ENCODE peak calls at places on chromosomes 6 and 20, in four cellular contexts. Q is adrenal gland, W is astrocyte of the spinal cord, N is RWPE1. I is an unnamed sample.

GRCh38 chr6:6712258-6712978 is 123.9 kb downstream of the LY86 start:
- DNase-seq in Q (peak; percentile 59), N (peak; percentile 86), W (peak; percentile 79), I (peak; percentile 64)

GRCh38 chr6:42142118-42142835 is at the start of gene C6orf132:
- DNase-seq in Q (no peak), W (peak; percentile 23), N (peak; percentile 84), I (peak; percentile 97)

GRCh38 chr6:31659649-31660223 is 842 bp downstream of the C6orf47 start:
- DNase-seq in W (no peak), Q (no peak), N (peak; percentile 38), I (no peak)

GRCh38 chr6:166470863-166471410 is 88.2 kb upstream of the MPC1 start:
- DNase-seq in W (no peak), N (no peak), Q (no peak), I (no peak)

GRCh38 chr6:162118706-162119105 is 608.9 kb downstream of the PRKN start:
- DNase-seq in W (no peak), N (no peak), Q (no peak), I (no peak)

GRCh38 chr6:75602164-75602896 is 650 bp downstream of the SENP6 start:
- DNase-seq in W (no peak), N (peak; percentile 13), Q (peak; percentile 62), I (peak; percentile 38)

GRCh38 chr6:150186129-150186898 is 43.5 kb downstream of the PPP1R14C start:
- DNase-seq in W (no peak), Q (no peak), N (no peak), I (no peak)

GRCh38 chr6:43980004-43980795 is 147.1 kb downstream of the MRPL14 start:
- DNase-seq in N (no peak), W (no peak), Q (peak; percentile 41), I (no peak)

GRCh38 chr20:32902456-32903420 is 44.0 kb downstream of the EFCAB8 start:
- DNase-seq in Q (peak; percentile 75), N (peak; percentile 83), W (peak; percentile 42), I (peak; percentile 75)

GRCh38 chr20:58598271-58599015 is 52.6 kb upstream of the STX16 start:
- DNase-seq in Q (peak; percentile 77), W (no peak), N (no peak), I (no peak)

GRCh38 chr20:32898721-32899120 is 40.0 kb downstream of the EFCAB8 start:
- DNase-seq in W (no peak), Q (no peak), N (no peak), I (no peak)

GRCh38 chr6:158417760-158418098 is 105.5 kb downstream of the TULP4 start:
- DNase-seq in W (peak; percentile 79), Q (no peak), N (peak; percentile 57), I (peak; percentile 40)

GRCh38 chr6:116973992-116974391 is 97.0 kb downstream of the RFX6 start:
- DNase-seq in W (no peak), Q (no peak), N (no peak), I (no peak)

GRCh38 chr6:36769676-36770499 is 69.4 kb downstream of the CPNE5 start:
- DNase-seq in Q (no peak), W (peak; percentile 19), N (no peak), I (no peak)

GRCh38 chr6:143110572-143110971 is 49.9 kb downstream of the AIG1 start:
- DNase-seq in Q (no peak), N (no peak), W (peak; percentile 29), I (no peak)

GRCh38 chr6:1399085-1399780 is 9.9 kb downstream of the FOXF2 start:
- DNase-seq in N (no peak), Q (no peak), W (no peak), I (no peak)

GRCh38 chr6:16544006-16544405 is 217.3 kb downstream of the ATXN1 start:
- DNase-seq in Q (peak; percentile 87), N (no peak), W (peak; percentile 21), I (no peak)

GRCh38 chr6:111552241-111552744 is 53.4 kb downstream of the TRAF3IP2 start:
- DNase-seq in Q (peak; percentile 89), N (peak; percentile 70), W (peak; percentile 94), I (peak; percentile 58)

GRCh38 chr20:11755071-11755881 is 162.4 kb upstream of the BTBD3 start:
- DNase-seq in W (no peak), N (no peak), Q (no peak), I (no peak)

DNA sequence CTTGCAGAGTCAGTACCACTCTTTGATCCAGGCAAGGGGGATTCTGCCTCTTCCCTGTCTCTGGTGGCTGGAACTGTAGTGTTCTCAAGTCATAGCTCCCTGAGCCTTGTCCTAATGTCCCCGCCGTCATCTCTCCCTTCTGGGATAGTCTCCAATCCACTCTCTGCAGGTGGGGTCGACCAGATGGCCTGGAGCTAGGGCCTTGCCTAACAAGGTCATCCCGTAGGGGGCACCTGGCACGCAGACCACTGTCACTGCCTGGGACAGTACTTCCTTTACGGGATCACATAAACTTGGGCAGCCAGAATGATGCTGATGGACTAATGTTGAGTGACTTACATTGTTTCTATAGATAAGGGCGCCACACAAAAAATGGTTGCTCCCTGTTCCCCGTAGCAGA is 118.9 kb upstream of the SLC22A23 start:
- DNase-seq in W (no peak), N (no peak), Q (no peak), I (no peak)
- TF ChIP-seq CTCF in W (no peak), N (no peak), Q (no peak), I (no peak)

DNA sequence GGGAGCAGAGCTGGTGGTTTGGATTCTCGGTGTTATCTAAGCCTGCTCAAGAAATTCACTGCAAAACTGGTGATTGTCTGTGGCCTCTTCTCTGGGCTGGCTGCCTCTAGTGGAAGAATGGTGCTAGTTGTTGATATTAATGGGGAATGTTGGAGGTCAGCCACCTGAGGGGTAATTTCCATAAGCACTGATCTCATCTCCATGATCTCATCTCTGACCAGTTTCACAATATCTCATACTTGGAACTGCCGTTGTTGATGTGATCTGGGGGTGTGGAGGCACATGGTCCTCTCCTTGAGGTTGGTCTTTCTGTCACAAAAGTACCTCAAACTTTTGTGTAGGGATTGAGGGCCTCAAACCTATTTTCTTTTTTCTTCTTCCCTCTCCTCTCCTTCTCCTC is 102.6 kb downstream of the CD109 start:
- DNase-seq in Q (no peak), W (peak; percentile 92), N (peak; percentile 58), I (no peak)
- TF ChIP-seq CTCF in Q (peak; percentile 20), W (peak; percentile 51), N (no peak), I (no peak)

DNA sequence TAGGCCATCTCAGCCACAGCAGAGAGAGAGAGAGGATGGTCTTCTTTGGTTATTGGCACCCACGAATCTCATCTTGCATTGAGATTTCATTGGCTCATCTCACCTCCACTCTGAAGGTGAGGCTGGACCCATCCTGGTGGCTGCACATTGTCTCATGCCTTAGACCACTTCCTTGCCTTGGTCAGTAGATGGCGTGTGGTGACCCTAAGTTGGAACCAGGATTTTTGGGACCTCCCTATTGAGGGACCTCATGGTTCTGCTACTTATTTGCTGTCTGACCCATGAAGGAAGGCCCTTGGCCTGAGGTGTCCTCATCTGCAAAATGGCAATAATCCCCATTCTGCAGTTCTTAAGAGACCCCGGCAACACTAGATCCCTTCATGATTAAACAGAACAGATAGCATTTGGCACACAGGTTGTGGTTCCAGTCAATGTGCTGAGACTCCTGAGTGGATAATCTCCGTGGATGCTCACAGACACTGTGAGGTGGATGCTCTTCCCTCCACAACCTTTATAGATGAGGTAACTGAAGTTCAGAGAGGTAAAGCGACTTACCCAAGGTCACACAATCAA is 21.5 kb upstream of the AAR2 start:
- DNase-seq in W (peak; percentile 25), N (peak; percentile 73), Q (no peak), I (peak; percentile 23)
- TF ChIP-seq CTCF in W (peak; percentile 76), N (peak; percentile 81), Q (peak; percentile 35), I (peak; percentile 88)

GRCh38 chr6:157019115-157019628 is 242.0 kb downstream of the ARID1B start:
- DNase-seq in W (no peak), N (no peak), Q (no peak), I (no peak)

GRCh38 chr6:157017861-157018260 is 240.7 kb downstream of the ARID1B start:
- DNase-seq in N (no peak), Q (no peak), W (no peak), I (no peak)

GRCh38 chr6:157020398-157021266 is 243.5 kb downstream of the ARID1B start:
- DNase-seq in W (peak; percentile 53), Q (peak; percentile 80), N (peak; percentile 65), I (peak; percentile 31)

GRCh38 chr6:157021267-157022021 is 244.3 kb downstream of the ARID1B start:
- DNase-seq in W (peak; percentile 95), Q (peak; percentile 93), N (peak; percentile 80), I (peak; percentile 81)

DNA sequence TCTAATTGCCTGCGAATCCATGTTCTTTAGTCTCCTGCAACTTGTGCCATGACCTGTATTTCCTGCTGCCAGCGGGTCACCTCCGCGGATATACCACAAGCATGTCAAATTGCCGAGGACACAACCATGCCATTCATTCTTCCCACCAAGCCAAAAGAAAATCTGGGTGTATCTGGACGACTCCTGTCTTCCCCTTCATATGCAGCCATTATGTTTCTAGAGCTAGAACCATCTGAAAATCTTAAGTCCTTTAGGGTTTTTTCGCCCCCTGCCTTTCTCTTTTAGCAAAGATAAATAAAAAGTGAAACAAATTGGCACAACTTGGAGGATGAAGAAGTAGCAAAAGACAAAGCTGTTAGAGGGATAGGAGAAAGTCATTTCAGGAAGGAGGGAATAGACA is 242.6 kb downstream of the ARID1B start:
- DNase-seq in Q (no peak), N (no peak), W (peak; percentile 49), I (no peak)
- TF ChIP-seq CTCF in Q (no peak), N (no peak), W (no peak), I (no peak)

DNA sequence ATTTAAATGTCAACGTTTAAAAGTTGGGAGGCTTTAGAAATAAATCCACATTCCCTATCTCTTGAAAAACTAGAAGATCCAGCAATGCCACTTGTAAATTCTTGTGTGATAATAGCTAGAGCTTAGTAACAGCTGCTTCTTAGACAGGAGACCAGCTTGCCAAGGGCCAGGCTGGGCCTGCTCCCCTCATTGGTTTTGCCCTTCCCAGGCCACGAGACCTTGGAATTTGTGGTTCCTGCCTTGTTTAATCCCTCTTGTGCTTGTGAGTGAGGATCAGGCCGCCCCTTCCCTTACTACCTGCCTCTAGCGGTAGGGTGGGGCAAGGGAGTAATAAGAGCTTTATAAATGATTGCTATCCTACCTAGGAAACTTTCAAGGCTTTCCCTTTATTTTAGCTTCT is 363.5 kb downstream of the SYNE1 start:
- DNase-seq in Q (no peak), W (peak; percentile 11), N (no peak), I (peak; percentile 29)
- TF ChIP-seq CTCF in Q (no peak), W (no peak), N (no peak), I (peak; percentile 18)

DNA sequence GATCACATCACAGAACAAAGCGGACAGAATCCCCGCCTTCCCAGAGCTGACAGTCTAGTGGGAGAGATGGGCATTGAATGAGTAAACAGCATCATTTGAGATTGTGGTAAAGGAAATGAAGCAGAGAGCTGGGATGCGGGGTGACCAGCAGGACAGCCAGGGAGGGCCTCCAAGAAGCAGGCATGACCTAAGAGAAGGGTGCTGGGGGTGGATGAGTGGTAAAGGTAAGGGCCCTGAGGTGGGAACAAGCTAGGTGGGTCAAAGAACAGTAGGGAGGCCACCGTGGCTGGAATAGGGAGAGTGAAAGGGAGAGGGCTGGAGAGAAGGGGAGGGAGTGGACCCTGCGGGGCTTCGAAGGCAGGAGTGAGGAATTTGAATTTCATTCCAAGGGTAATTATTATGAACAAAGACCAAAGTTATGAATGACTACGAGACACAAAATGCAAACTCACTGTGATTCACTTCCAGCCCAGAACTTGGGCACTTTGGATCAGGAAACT is 61.4 kb downstream of the CEBPB start:
- DNase-seq in Q (no peak), W (peak; percentile 40), N (no peak), I (no peak)
- TF ChIP-seq CTCF in Q (no peak), W (no peak), N (no peak), I (no peak)